ENCODE peak calls at places on chromosomes 2 and 18, in seven cellular contexts. D, J, W, G, C, U and X are unnamed samples.

GRCh38 chr18:45889419-45890059 is 64.1 kb downstream of the SIGLEC15 start:
- DNase-seq in C (no peak), G (no peak), D (no peak), J (no peak), U (no peak), W (no peak), X (no peak)

GRCh38 chr2:159044804-159045286 is 76.4 kb downstream of the TANC1 start:
- DNase-seq in W (no peak), U (no peak), J (no peak), D (no peak), C (no peak), G (no peak), X (no peak)

GRCh38 chr18:37565138-37565984 is at the start of gene CELF4:
- DNase-seq in D (no peak), W (no peak), C (no peak), U (no peak), J (no peak), G (peak), X (no peak)

GRCh38 chr18:34522627-34523026 is 187.5 kb upstream of the DTNA start:
- DNase-seq in G (peak), C (no peak), D (no peak), W (no peak), U (no peak), J (no peak), X (no peak)

GRCh38 chr2:98467082-98467536 is 22.5 kb downstream of the INPP4A start:
- DNase-seq in U (no peak), W (no peak), D (no peak), J (no peak), C (no peak), G (no peak), X (no peak)

GRCh38 chr2:37561615-37562569 is 109.5 kb downstream of the CDC42EP3 start:
- DNase-seq in U (no peak), J (no peak), G (no peak), D (peak), C (peak), W (no peak), X (no peak)

GRCh38 chr2:26720322-26721166 is 28.0 kb downstream of the KCNK3 start:
- DNase-seq in C (peak), D (no peak), G (peak), W (no peak), U (no peak), J (no peak), X (no peak)

GRCh38 chr18:45254683-45255082 is 360.6 kb upstream of the SLC14A2 start:
- DNase-seq in W (no peak), G (no peak), U (no peak), C (no peak), J (no peak), D (no peak), X (no peak)

GRCh38 chr18:36711813-36712444 is 116.9 kb downstream of the TPGS2 start:
- DNase-seq in D (no peak), J (no peak), C (no peak), W (no peak), G (no peak), U (no peak), X (no peak)

GRCh38 chr18:73340135-73340934 is 472.5 kb upstream of the NETO1 start:
- DNase-seq in W (peak), U (no peak), D (no peak), J (no peak), C (peak), G (no peak), X (no peak)

GRCh38 chr2:40668435-40668834 is 216.5 kb upstream of the SLC8A1 start:
- DNase-seq in J (no peak), C (no peak), U (no peak), W (no peak), G (no peak), D (no peak), X (no peak)

GRCh38 chr2:235577404-235578330 is 83.8 kb downstream of the AGAP1 start:
- DNase-seq in U (no peak), W (no peak), J (no peak), G (no peak), D (no peak), C (peak), X (no peak)

GRCh38 chr2:55047677-55048299 is 2.5 kb downstream of the RTN4 start:
- DNase-seq in W (no peak), D (no peak), U (no peak), G (no peak), C (peak), J (no peak), X (no peak)

GRCh38 chr2:190344275-190344827 is 962 bp downstream of the INPP1 start:
- DNase-seq in J (peak), C (peak), W (no peak), G (no peak), D (no peak), U (no peak), X (no peak)

GRCh38 chr2:609520-610280 is 67.5 kb downstream of the TMEM18 start:
- DNase-seq in W (no peak), D (no peak), G (peak), C (no peak), J (no peak), U (no peak), X (no peak)

GRCh38 chr18:46569211-46569610 is 87.8 kb downstream of the LOXHD1 start:
- DNase-seq in C (no peak), U (no peak), G (no peak), W (no peak), D (no peak), J (no peak), X (no peak)

GRCh38 chr2:216519154-216519762 is 20.6 kb downstream of the RPL37A start:
- DNase-seq in U (no peak), D (peak), J (peak), W (no peak), C (peak), G (peak), X (no peak)

GRCh38 chr2:185245806-185246205 is 492.8 kb upstream of the FSIP2 start:
- DNase-seq in G (no peak), C (no peak), J (no peak), U (no peak), W (no peak), D (no peak), X (no peak)

GRCh38 chr2:237427807-237428506 is 14.0 kb upstream of the COL6A3 start:
- DNase-seq in D (no peak), W (peak), J (no peak), U (no peak), C (no peak), G (no peak), X (no peak)

GRCh38 chr2:148664229-148664628 is 19.7 kb downstream of the EPC2 start:
- DNase-seq in J (no peak), W (no peak), D (no peak), G (no peak), U (no peak), C (no peak), X (no peak)

GRCh38 chr2:188443207-188443606 is 151.5 kb downstream of the GULP1 start:
- DNase-seq in J (no peak), U (no peak), C (no peak), D (no peak), W (no peak), G (no peak), X (no peak)

GRCh38 chr2:25707927-25708326 is 34.5 kb upstream of the DTNB start:
- DNase-seq in W (no peak), U (no peak), G (no peak), C (peak), D (no peak), J (no peak), X (no peak)

GRCh38 chr2:23434721-23435121 is 49.7 kb downstream of the KLHL29 start:
- DNase-seq in J (no peak), C (no peak), W (no peak), D (no peak), G (no peak), U (no peak), X (no peak)

DNA sequence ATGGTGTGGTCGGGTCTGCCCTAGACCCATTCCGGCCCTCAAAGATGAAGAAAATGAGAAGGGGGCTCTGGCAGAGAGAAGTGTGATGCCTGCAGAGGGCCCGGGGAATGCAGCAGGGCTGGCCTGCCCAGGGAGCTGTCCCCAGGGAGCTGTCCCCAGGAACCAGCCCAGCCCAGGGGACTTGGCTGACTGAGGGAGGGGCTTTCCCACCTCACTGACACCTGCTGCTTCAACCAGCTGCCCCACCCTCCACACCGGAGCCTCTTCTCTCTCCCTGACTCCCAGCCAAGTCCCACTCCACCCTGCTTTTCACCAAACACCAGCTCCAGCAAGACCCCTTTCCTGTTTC is 111.2 kb downstream of the STPG4 start:
- DNase-seq in W (no peak), G (no peak), C (no peak), U (no peak), D (no peak), J (no peak), X (no peak)
- TF ChIP-seq POLR2AphosphoS5 in W (no peak), G (no peak), C (no peak), U (no peak), D (no peak), J (no peak), X (no peak)

GRCh38 chr2:99822487-99823218 is 319.7 kb downstream of the AFF3 start:
- DNase-seq in D (no peak), U (peak), G (no peak), J (no peak), W (no peak), C (no peak), X (no peak)

GRCh38 chr2:99821039-99821438 is 321.4 kb downstream of the AFF3 start:
- DNase-seq in D (no peak), C (no peak), U (no peak), W (no peak), G (no peak), J (no peak), X (no peak)

GRCh38 chr2:99818842-99819241 is 323.5 kb downstream of the AFF3 start:
- DNase-seq in J (no peak), D (no peak), C (peak), G (peak), U (no peak), W (no peak), X (no peak)

GRCh38 chr2:99819766-99820165 is 322.6 kb downstream of the AFF3 start:
- DNase-seq in G (peak), W (no peak), J (no peak), U (no peak), C (no peak), D (no peak), X (no peak)

GRCh38 chr2:99821572-99822369 is 320.6 kb downstream of the AFF3 start:
- DNase-seq in G (no peak), C (no peak), J (no peak), W (no peak), D (no peak), U (no peak), X (no peak)
- TF ChIP-seq TAF1 in G (no peak), C (no peak), J (no peak), W (no peak), D (no peak), U (no peak), X (no peak)

GRCh38 chr2:70086278-70086837 is 919 bp upstream of the PCBP1 start:
- DNase-seq in W (peak), C (peak), J (no peak), G (peak), D (peak), U (no peak), X (peak)

GRCh38 chr2:70085711-70086277 is 1.5 kb upstream of the PCBP1 start:
- DNase-seq in C (no peak), D (no peak), J (no peak), U (no peak), W (no peak), G (no peak), X (no peak)

GRCh38 chr2:70083344-70084156 is 3.7 kb upstream of the PCBP1 start:
- DNase-seq in W (peak), D (no peak), C (peak), U (no peak), G (no peak), J (no peak), X (peak)

GRCh38 chr2:70086838-70087702 is at the start of gene PCBP1:
- DNase-seq in G (peak), J (peak), C (peak), W (peak), D (peak), U (peak), X (peak)

GRCh38 chr2:70084973-70085710 is 2.1 kb upstream of the PCBP1 start:
- DNase-seq in U (peak), C (no peak), D (peak), W (peak), J (no peak), G (no peak), X (no peak)
- TF ChIP-seq POLR2AphosphoS5 in U (peak), C (no peak), D (peak), W (peak), J (no peak), G (no peak), X (no peak)

GRCh38 chr2:118991554-118991953 is 49.6 kb downstream of the MARCO start:
- DNase-seq in J (no peak), G (no peak), C (no peak), W (no peak), U (no peak), D (no peak), X (no peak)

GRCh38 chr2:118987886-118988285 is 45.9 kb downstream of the MARCO start:
- DNase-seq in J (no peak), D (no peak), C (no peak), G (no peak), U (no peak), W (no peak), X (no peak)

GRCh38 chr2:118988706-118989105 is 46.7 kb downstream of the MARCO start:
- DNase-seq in C (no peak), G (no peak), J (no peak), U (no peak), D (no peak), W (no peak), X (no peak)

GRCh38 chr2:118990757-118991545 is 49.0 kb downstream of the MARCO start:
- DNase-seq in U (no peak), W (no peak), D (no peak), C (no peak), J (no peak), G (no peak), X (no peak)

DNA sequence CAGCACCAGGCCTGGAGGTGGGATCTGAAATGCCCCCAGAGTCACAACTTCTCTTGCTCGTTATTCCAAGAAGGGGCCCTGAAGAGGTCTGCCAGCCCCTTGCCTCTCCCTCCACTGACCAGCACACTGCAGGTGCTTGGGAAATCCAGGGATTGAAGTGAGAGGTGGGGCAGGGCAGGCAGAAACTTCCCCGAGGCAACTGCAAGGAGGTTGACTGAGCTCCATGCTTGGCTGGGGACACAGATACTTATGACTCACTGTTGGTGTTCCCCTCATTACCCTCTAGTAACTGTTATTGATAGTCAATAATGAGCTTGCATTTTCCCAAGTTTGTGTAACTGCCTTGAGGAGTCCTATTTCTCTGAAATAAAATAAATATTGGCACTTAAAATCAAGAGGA is 47.5 kb downstream of the MARCO start:
- DNase-seq in U (no peak), C (no peak), G (no peak), W (no peak), J (no peak), D (no peak), X (no peak)
- TF ChIP-seq TAF1 in U (no peak), C (no peak), G (no peak), W (no peak), J (no peak), D (no peak), X (no peak)

DNA sequence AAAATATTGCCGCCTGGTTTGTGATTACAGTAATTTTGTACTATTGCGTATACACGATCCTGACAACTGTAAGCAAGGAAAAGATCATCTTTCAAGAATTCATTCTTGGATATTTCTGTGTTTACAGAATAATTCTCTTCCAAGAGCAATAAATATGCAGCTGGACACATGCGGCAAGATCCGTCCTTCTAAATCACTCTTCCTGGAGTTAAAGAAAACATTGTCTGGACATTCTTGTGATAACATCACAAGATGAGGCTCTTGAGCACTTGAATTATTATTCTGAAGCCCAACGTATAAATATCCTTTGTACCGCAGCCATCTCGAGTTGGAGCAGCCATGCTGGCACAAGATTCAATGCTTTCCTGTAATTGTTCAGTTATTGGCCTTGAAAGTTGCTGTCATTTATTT is 9.9 kb downstream of the FHL2 start:
- DNase-seq in J (no peak), C (no peak), U (no peak), G (no peak), W (no peak), D (no peak), X (no peak)
- TF ChIP-seq POLR2AphosphoS5 in J (no peak), C (no peak), U (no peak), G (peak), W (no peak), D (no peak), X (no peak)

DNA sequence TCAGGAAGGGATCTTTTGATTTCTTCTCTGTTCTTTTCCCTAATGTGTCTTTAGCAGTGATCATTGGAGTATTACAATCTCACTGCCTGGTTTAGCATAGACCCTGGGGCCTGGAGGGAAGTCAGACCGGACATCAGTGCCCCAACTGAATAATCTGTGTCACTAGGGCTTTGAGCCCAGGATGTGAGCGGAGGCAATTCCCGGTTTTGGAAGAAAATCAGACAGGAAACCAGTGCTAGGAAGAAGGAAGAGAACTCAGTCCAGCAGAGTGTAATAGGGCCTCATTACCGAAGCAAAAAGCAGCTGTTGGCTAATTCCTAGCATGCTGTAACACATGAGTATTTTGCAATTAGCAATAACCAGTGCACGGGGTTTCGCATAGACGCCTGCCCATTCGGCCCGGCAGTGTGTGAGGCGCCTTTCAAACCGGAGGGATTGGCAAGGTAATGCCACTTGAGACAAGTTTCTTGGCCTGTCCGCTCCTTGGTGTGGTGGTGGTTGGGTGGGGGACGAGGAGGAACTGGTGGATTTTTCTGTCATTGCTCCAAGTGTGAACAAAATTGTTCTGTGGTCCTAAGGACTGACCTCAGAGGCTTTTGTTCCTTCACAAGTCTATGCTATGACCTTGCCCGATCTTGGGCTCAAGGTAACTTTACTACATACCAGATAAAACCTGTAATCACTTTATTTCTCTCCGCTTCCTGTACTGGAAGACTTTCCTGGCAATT is 2.8 kb downstream of the FOSL2 start:
- DNase-seq in G (no peak), C (no peak), W (no peak), D (no peak), J (no peak), U (no peak), X (no peak)
- TF ChIP-seq TAF1 in G (peak), C (peak), W (no peak), D (no peak), J (no peak), U (no peak), X (no peak)